ENCODE peak calls at places on chromosomes 11 and 22, in nine cellular contexts. One of them, this sample, is unnamed.

GRCh38 chr11:129324533-129325175 is 51.0 kb upstream of the BARX2 start:
- DNase-seq in right lobe of liver: peak; percentile 86
- DNase-seq in amygdala: no peak
- DNase-seq in hepatocyte: peak; percentile 68
- DNase-seq in uterus: no peak
- DNase-seq in mesenteric fat pad: no peak
- DNase-seq in cardiac muscle cell: no peak
- DNase-seq in glutamatergic neuron: peak; percentile 58
- DNase-seq in stimulated activated naive CD4-positive, alpha-beta T cell: no peak
- DNase-seq in this sample: no peak

GRCh38 chr22:27274770-27275449 is 526.6 kb downstream of the MN1 start:
- DNase-seq in right lobe of liver: no peak
- DNase-seq in amygdala: no peak
- DNase-seq in hepatocyte: no peak
- DNase-seq in uterus: no peak
- DNase-seq in mesenteric fat pad: no peak
- DNase-seq in cardiac muscle cell: no peak
- DNase-seq in glutamatergic neuron: no peak
- DNase-seq in stimulated activated naive CD4-positive, alpha-beta T cell: no peak
- DNase-seq in this sample: no peak

GRCh38 chr11:63490551-63491239 is at the start of gene PLAAT5:
- DNase-seq in right lobe of liver: no peak
- DNase-seq in amygdala: peak; percentile 46
- DNase-seq in hepatocyte: peak; percentile 55
- DNase-seq in uterus: peak; percentile 39
- DNase-seq in mesenteric fat pad: no peak
- DNase-seq in cardiac muscle cell: peak; percentile 50
- DNase-seq in glutamatergic neuron: peak; percentile 59
- DNase-seq in stimulated activated naive CD4-positive, alpha-beta T cell: peak; percentile 4
- DNase-seq in this sample: peak; percentile 57

GRCh38 chr11:34161812-34162506 is 56.5 kb downstream of the NAT10 start:
- DNase-seq in right lobe of liver: no peak
- DNase-seq in amygdala: no peak
- DNase-seq in hepatocyte: no peak
- DNase-seq in uterus: no peak
- DNase-seq in mesenteric fat pad: no peak
- DNase-seq in cardiac muscle cell: no peak
- DNase-seq in glutamatergic neuron: no peak
- DNase-seq in stimulated activated naive CD4-positive, alpha-beta T cell: no peak
- DNase-seq in this sample: no peak

GRCh38 chr22:39748877-39749276 is 144.7 kb downstream of the ENTHD1 start:
- DNase-seq in right lobe of liver: no peak
- DNase-seq in amygdala: no peak
- DNase-seq in hepatocyte: no peak
- DNase-seq in uterus: no peak
- DNase-seq in mesenteric fat pad: no peak
- DNase-seq in cardiac muscle cell: no peak
- DNase-seq in glutamatergic neuron: no peak
- DNase-seq in stimulated activated naive CD4-positive, alpha-beta T cell: no peak
- DNase-seq in this sample: no peak

GRCh38 chr11:289145-289705 is 299 bp downstream of the PGGHG start:
- DNase-seq in right lobe of liver: no peak
- DNase-seq in amygdala: no peak
- DNase-seq in hepatocyte: no peak
- DNase-seq in uterus: peak; percentile 15
- DNase-seq in mesenteric fat pad: peak; percentile 81
- DNase-seq in cardiac muscle cell: no peak
- DNase-seq in glutamatergic neuron: no peak
- DNase-seq in stimulated activated naive CD4-positive, alpha-beta T cell: peak; percentile 44
- DNase-seq in this sample: no peak

GRCh38 chr11:72267956-72268617 is 24.1 kb upstream of the PHOX2A start:
- DNase-seq in right lobe of liver: no peak
- DNase-seq in amygdala: no peak
- DNase-seq in hepatocyte: no peak
- DNase-seq in uterus: no peak
- DNase-seq in mesenteric fat pad: no peak
- DNase-seq in cardiac muscle cell: no peak
- DNase-seq in glutamatergic neuron: no peak
- DNase-seq in stimulated activated naive CD4-positive, alpha-beta T cell: no peak
- DNase-seq in this sample: no peak

GRCh38 chr11:130055637-130056036 is 14.1 kb upstream of the APLP2 start:
- DNase-seq in right lobe of liver: no peak
- DNase-seq in amygdala: no peak
- DNase-seq in hepatocyte: no peak
- DNase-seq in uterus: no peak
- DNase-seq in mesenteric fat pad: no peak
- DNase-seq in cardiac muscle cell: no peak
- DNase-seq in glutamatergic neuron: no peak
- DNase-seq in stimulated activated naive CD4-positive, alpha-beta T cell: no peak
- DNase-seq in this sample: peak; percentile 31

GRCh38 chr22:24996420-24996952 is 44.0 kb downstream of the KIAA1671 start:
- DNase-seq in right lobe of liver: no peak
- DNase-seq in amygdala: no peak
- DNase-seq in hepatocyte: peak; percentile 53
- DNase-seq in uterus: no peak
- DNase-seq in mesenteric fat pad: no peak
- DNase-seq in cardiac muscle cell: peak; percentile 93
- DNase-seq in glutamatergic neuron: peak; percentile 82
- DNase-seq in stimulated activated naive CD4-positive, alpha-beta T cell: no peak
- DNase-seq in this sample: no peak

GRCh38 chr22:29195118-29195963 is 10.4 kb upstream of the EMID1 start:
- DNase-seq in right lobe of liver: peak; percentile 36
- DNase-seq in amygdala: no peak
- DNase-seq in hepatocyte: no peak
- DNase-seq in uterus: no peak
- DNase-seq in mesenteric fat pad: no peak
- DNase-seq in cardiac muscle cell: peak; percentile 60
- DNase-seq in glutamatergic neuron: no peak
- DNase-seq in stimulated activated naive CD4-positive, alpha-beta T cell: no peak
- DNase-seq in this sample: no peak

GRCh38 chr11:28144808-28145207 is 36.6 kb downstream of the METTL15 start:
- DNase-seq in right lobe of liver: no peak
- DNase-seq in amygdala: no peak
- DNase-seq in hepatocyte: no peak
- DNase-seq in uterus: no peak
- DNase-seq in mesenteric fat pad: no peak
- DNase-seq in cardiac muscle cell: no peak
- DNase-seq in glutamatergic neuron: no peak
- DNase-seq in stimulated activated naive CD4-positive, alpha-beta T cell: no peak
- DNase-seq in this sample: no peak

GRCh38 chr22:45738206-45738605 is 66.6 kb downstream of the ATXN10 start:
- DNase-seq in right lobe of liver: no peak
- DNase-seq in amygdala: no peak
- DNase-seq in hepatocyte: no peak
- DNase-seq in uterus: no peak
- DNase-seq in mesenteric fat pad: no peak
- DNase-seq in cardiac muscle cell: no peak
- DNase-seq in glutamatergic neuron: no peak
- DNase-seq in stimulated activated naive CD4-positive, alpha-beta T cell: no peak
- DNase-seq in this sample: no peak

GRCh38 chr11:124754710-124755109 is 2.7 kb upstream of the VSIG2 start:
- DNase-seq in right lobe of liver: no peak
- DNase-seq in amygdala: no peak
- DNase-seq in hepatocyte: no peak
- DNase-seq in uterus: no peak
- DNase-seq in mesenteric fat pad: no peak
- DNase-seq in cardiac muscle cell: no peak
- DNase-seq in glutamatergic neuron: no peak
- DNase-seq in stimulated activated naive CD4-positive, alpha-beta T cell: no peak
- DNase-seq in this sample: no peak

GRCh38 chr11:56849852-56850251 is 101.4 kb upstream of the OR9G4 start:
- DNase-seq in right lobe of liver: no peak
- DNase-seq in amygdala: no peak
- DNase-seq in hepatocyte: no peak
- DNase-seq in uterus: no peak
- DNase-seq in mesenteric fat pad: no peak
- DNase-seq in cardiac muscle cell: no peak
- DNase-seq in glutamatergic neuron: no peak
- DNase-seq in stimulated activated naive CD4-positive, alpha-beta T cell: no peak
- DNase-seq in this sample: no peak

GRCh38 chr22:50542416-50542927 is 3.2 kb upstream of the KLHDC7B start:
- DNase-seq in right lobe of liver: peak; percentile 65
- DNase-seq in amygdala: no peak
- DNase-seq in hepatocyte: no peak
- DNase-seq in uterus: no peak
- DNase-seq in mesenteric fat pad: no peak
- DNase-seq in cardiac muscle cell: no peak
- DNase-seq in glutamatergic neuron: no peak
- DNase-seq in stimulated activated naive CD4-positive, alpha-beta T cell: no peak
- DNase-seq in this sample: no peak

GRCh38 chr22:35862697-35863096 is 145.0 kb downstream of the APOL5 start:
- DNase-seq in right lobe of liver: no peak
- DNase-seq in amygdala: no peak
- DNase-seq in hepatocyte: no peak
- DNase-seq in uterus: no peak
- DNase-seq in mesenteric fat pad: no peak
- DNase-seq in cardiac muscle cell: no peak
- DNase-seq in glutamatergic neuron: no peak
- DNase-seq in stimulated activated naive CD4-positive, alpha-beta T cell: no peak
- DNase-seq in this sample: no peak

GRCh38 chr11:116333193-116333592 is 439.6 kb downstream of the BUD13 start:
- DNase-seq in right lobe of liver: no peak
- DNase-seq in amygdala: no peak
- DNase-seq in hepatocyte: no peak
- DNase-seq in uterus: no peak
- DNase-seq in mesenteric fat pad: no peak
- DNase-seq in cardiac muscle cell: no peak
- DNase-seq in glutamatergic neuron: no peak
- DNase-seq in stimulated activated naive CD4-positive, alpha-beta T cell: no peak
- DNase-seq in this sample: no peak

GRCh38 chr11:67240575-67241389 is 25.5 kb upstream of the GRK2 start:
- DNase-seq in right lobe of liver: peak; percentile 77
- DNase-seq in amygdala: peak; percentile 54
- DNase-seq in hepatocyte: peak; percentile 84
- DNase-seq in uterus: peak; percentile 64
- DNase-seq in mesenteric fat pad: no peak
- DNase-seq in cardiac muscle cell: peak; percentile 59
- DNase-seq in glutamatergic neuron: peak; percentile 69
- DNase-seq in stimulated activated naive CD4-positive, alpha-beta T cell: peak; percentile 84
- DNase-seq in this sample: peak; percentile 47

GRCh38 chr11:16299884-16300778 is 56.2 kb downstream of the SOX6 start:
- DNase-seq in right lobe of liver: no peak
- DNase-seq in amygdala: no peak
- DNase-seq in hepatocyte: no peak
- DNase-seq in uterus: no peak
- DNase-seq in mesenteric fat pad: no peak
- DNase-seq in cardiac muscle cell: peak; percentile 34
- DNase-seq in glutamatergic neuron: no peak
- DNase-seq in stimulated activated naive CD4-positive, alpha-beta T cell: no peak
- DNase-seq in this sample: no peak

GRCh38 chr11:2381494-2382128 is 4.5 kb downstream of the CD81 start:
- DNase-seq in right lobe of liver: peak; percentile 75
- DNase-seq in amygdala: no peak
- DNase-seq in hepatocyte: no peak
- DNase-seq in uterus: no peak
- DNase-seq in mesenteric fat pad: no peak
- DNase-seq in cardiac muscle cell: no peak
- DNase-seq in glutamatergic neuron: peak; percentile 6
- DNase-seq in stimulated activated naive CD4-positive, alpha-beta T cell: no peak
- DNase-seq in this sample: no peak

GRCh38 chr11:73334244-73335203 is 26.4 kb downstream of the ARHGEF17 start:
- DNase-seq in right lobe of liver: peak; percentile 70
- DNase-seq in amygdala: no peak
- DNase-seq in hepatocyte: peak; percentile 80
- DNase-seq in uterus: peak; percentile 95
- DNase-seq in mesenteric fat pad: no peak
- DNase-seq in cardiac muscle cell: peak; percentile 54
- DNase-seq in glutamatergic neuron: no peak
- DNase-seq in stimulated activated naive CD4-positive, alpha-beta T cell: no peak
- DNase-seq in this sample: no peak

GRCh38 chr11:68994161-68994890 is 13.5 kb upstream of the MRGPRD start:
- DNase-seq in right lobe of liver: no peak
- DNase-seq in amygdala: no peak
- DNase-seq in hepatocyte: no peak
- DNase-seq in uterus: no peak
- DNase-seq in mesenteric fat pad: peak; percentile 85
- DNase-seq in cardiac muscle cell: no peak
- DNase-seq in glutamatergic neuron: no peak
- DNase-seq in stimulated activated naive CD4-positive, alpha-beta T cell: no peak
- DNase-seq in this sample: no peak

GRCh38 chr22:35534091-35534490 is 6.5 kb upstream of the RASD2 start:
- DNase-seq in right lobe of liver: no peak
- DNase-seq in amygdala: no peak
- DNase-seq in hepatocyte: no peak
- DNase-seq in uterus: no peak
- DNase-seq in mesenteric fat pad: no peak
- DNase-seq in cardiac muscle cell: no peak
- DNase-seq in glutamatergic neuron: no peak
- DNase-seq in stimulated activated naive CD4-positive, alpha-beta T cell: no peak
- DNase-seq in this sample: no peak

GRCh38 chr22:21457023-21457787 is 10.0 kb upstream of the TMEM191C start:
- DNase-seq in right lobe of liver: peak; percentile 80
- DNase-seq in amygdala: no peak
- DNase-seq in hepatocyte: peak; percentile 54
- DNase-seq in uterus: peak; percentile 4
- DNase-seq in mesenteric fat pad: no peak
- DNase-seq in cardiac muscle cell: no peak
- DNase-seq in glutamatergic neuron: no peak
- DNase-seq in stimulated activated naive CD4-positive, alpha-beta T cell: no peak
- DNase-seq in this sample: no peak

GRCh38 chr11:75851203-75851602 is 36.2 kb downstream of the UVRAG start:
- DNase-seq in right lobe of liver: no peak
- DNase-seq in amygdala: no peak
- DNase-seq in hepatocyte: no peak
- DNase-seq in uterus: no peak
- DNase-seq in mesenteric fat pad: no peak
- DNase-seq in cardiac muscle cell: no peak
- DNase-seq in glutamatergic neuron: no peak
- DNase-seq in stimulated activated naive CD4-positive, alpha-beta T cell: no peak
- DNase-seq in this sample: no peak